ENCODE peak calls at places on chromosomes 11 and 22, in six cellular contexts. V is neuronal stem cell, K is H9, Y is mesenchymal stem cell, R is H1, M is trophoblast cell. B is an unnamed sample.

GRCh38 chr11:2762031-2762380 is 62.2 kb upstream of the KCNQ1OT1 start:
- DNase-seq in Y (no peak), M (no peak), R (no peak), V (no peak), K (no peak), B (no peak)

GRCh38 chr22:47219789-47220188 is 457.3 kb downstream of the TBC1D22A start:
- DNase-seq in Y (no peak), K (no peak), V (no peak), R (peak), M (no peak), B (no peak)

GRCh38 chr11:7892059-7892699 is 38.9 kb downstream of the OR10A6 start:
- DNase-seq in V (no peak), Y (peak), M (peak), K (no peak), R (no peak), B (peak)

GRCh38 chr22:39514373-39514973 is 5.9 kb upstream of the ATF4 start:
- DNase-seq in Y (no peak), M (peak), R (peak), V (no peak), K (peak), B (peak)

GRCh38 chr22:46054878-46055158 is 77.9 kb upstream of the WNT7B start:
- DNase-seq in M (no peak), R (no peak), Y (no peak), V (no peak), K (no peak), B (no peak)

GRCh38 chr11:132115454-132115853 is 745.0 kb downstream of the NTM start:
- DNase-seq in R (no peak), M (no peak), Y (no peak), V (no peak), K (peak), B (peak)

GRCh38 chr11:19018901-19019300 is 41.6 kb downstream of the MRGPRX2 start:
- DNase-seq in M (peak), K (peak), V (peak), Y (no peak), R (peak), B (no peak)

GRCh38 chr22:38317237-38317994 is at the start of gene CSNK1E:
- DNase-seq in K (peak), M (peak), Y (peak), V (peak), R (peak), B (peak)

GRCh38 chr22:23113067-23113846 is 28.5 kb downstream of the RSPH14 start:
- DNase-seq in V (no peak), R (no peak), Y (peak), M (no peak), K (no peak), B (peak)

GRCh38 chr11:111000400-111001090 is 245.0 kb upstream of the POU2AF2 start:
- DNase-seq in Y (no peak), R (no peak), M (no peak), V (no peak), K (no peak), B (no peak)

GRCh38 chr11:100525635-100526034 is 161.5 kb upstream of the ARHGAP42 start:
- DNase-seq in V (no peak), M (no peak), Y (no peak), K (peak), R (peak), B (no peak)

GRCh38 chr22:39524089-39524752 is 3.9 kb downstream of the ATF4 start:
- DNase-seq in R (no peak), V (no peak), K (no peak), Y (peak), M (peak), B (no peak)

GRCh38 chr22:44890416-44891292 is 119.2 kb downstream of the PHF21B start:
- DNase-seq in V (no peak), M (no peak), R (no peak), Y (no peak), K (no peak), B (no peak)

GRCh38 chr22:26892401-26893033 is 235.1 kb downstream of the MIAT start:
- DNase-seq in M (no peak), Y (peak), R (peak), V (no peak), K (peak), B (no peak)

GRCh38 chr22:42313804-42314581 is 43.5 kb upstream of the TCF20 start:
- DNase-seq in K (peak), R (peak), V (peak), Y (peak), M (peak), B (peak)

GRCh38 chr11:77593883-77594282 is 4.1 kb downstream of the AQP11 start:
- DNase-seq in R (no peak), V (no peak), Y (no peak), M (no peak), K (no peak), B (no peak)

GRCh38 chr11:122189259-122189658 is 73.2 kb upstream of the BLID start:
- DNase-seq in K (no peak), V (no peak), Y (peak), R (no peak), M (peak), B (peak)

GRCh38 chr11:64854534-64855502 is 10.4 kb upstream of the CDC42BPG start:
- DNase-seq in K (no peak), R (no peak), Y (peak), V (no peak), M (peak), B (peak)

GRCh38 chr22:22401381-22401780 is 107.2 kb downstream of the ZNF280B start:
- DNase-seq in R (no peak), K (no peak), V (no peak), Y (no peak), M (no peak), B (no peak)

GRCh38 chr22:26606611-26607010 is 11.2 kb downstream of the CRYBB1 start:
- DNase-seq in K (no peak), M (peak), R (no peak), V (no peak), Y (peak), B (peak)

GRCh38 chr11:66841861-66842260 is 1.4 kb upstream of the RCE1 start:
- DNase-seq in M (no peak), R (no peak), Y (no peak), V (no peak), K (no peak), B (no peak)

GRCh38 chr11:26571861-26572654 is at the start of gene MUC15:
- DNase-seq in K (no peak), V (no peak), R (no peak), M (peak), Y (no peak), B (no peak)

GRCh38 chr11:113896156-113896879 is 8.3 kb upstream of the HTR3B start:
- DNase-seq in K (peak), V (no peak), R (peak), M (peak), Y (peak), B (peak)

GRCh38 chr11:134999490-135000066 is 587.5 kb upstream of the B3GAT1 start:
- DNase-seq in K (no peak), M (no peak), V (no peak), R (no peak), Y (no peak), B (no peak)

GRCh38 chr11:14902650-14903350 is 10.8 kb upstream of the CYP2R1 start:
- DNase-seq in R (no peak), Y (peak), V (no peak), K (no peak), M (peak), B (peak)

GRCh38 chr11:47418454-47419259 is 7.6 kb downstream of the PSMC3 start:
- DNase-seq in R (no peak), M (no peak), Y (no peak), K (no peak), V (no peak), B (no peak)

GRCh38 chr11:107859459-107860239 is 1.1 kb upstream of the SLC35F2 start:
- DNase-seq in V (no peak), Y (peak), R (peak), K (peak), M (peak), B (no peak)
- H4K91ac ChIP-seq in V (no peak), Y (no peak), R (no peak), K (no peak), M (peak), B (no peak)

DNA sequence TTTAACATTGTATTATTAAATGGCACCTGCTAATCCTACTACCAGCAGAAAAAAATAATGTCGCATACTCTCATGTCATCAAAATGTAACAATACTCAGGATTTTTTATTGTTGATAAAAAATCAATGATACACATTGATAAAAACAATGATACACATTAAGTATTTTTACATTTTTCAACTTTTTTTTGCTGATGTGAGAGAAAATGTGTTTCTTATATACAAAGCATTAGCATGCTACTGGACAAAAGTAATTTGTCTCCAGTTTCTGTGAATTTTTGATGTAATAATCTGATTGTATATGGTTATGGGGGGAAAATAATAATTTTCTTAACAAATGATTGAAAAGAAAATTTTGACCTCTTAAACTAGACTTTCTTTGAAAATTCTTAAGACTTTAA is 1256.6 kb upstream of the CNTN5 start:
- DNase-seq in V (no peak), M (no peak), K (no peak), R (no peak), Y (no peak), B (no peak)
- H4K91ac ChIP-seq in V (no peak), M (no peak), K (no peak), R (no peak), Y (no peak), B (no peak)

DNA sequence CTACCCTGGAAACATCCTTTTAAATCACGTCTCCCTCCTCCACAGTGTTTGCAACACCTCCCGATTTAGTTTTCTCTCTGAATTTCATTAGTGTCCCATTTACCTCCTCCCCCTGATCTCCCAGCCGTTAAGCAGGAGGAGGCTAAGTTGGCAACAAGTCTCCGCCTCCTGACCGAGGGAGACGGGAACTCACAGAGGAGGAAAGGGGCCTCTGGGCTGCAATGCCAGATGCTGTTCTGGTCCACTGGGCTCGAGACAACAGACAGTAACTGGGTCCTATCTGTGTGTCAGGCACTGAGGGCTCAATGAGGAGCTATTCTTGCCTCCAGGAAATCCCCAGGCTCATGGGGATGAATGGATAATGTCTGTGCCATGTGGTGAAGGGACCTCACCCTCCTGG is 228.1 kb downstream of the TENM4 start:
- DNase-seq in Y (no peak), K (peak), M (no peak), R (no peak), V (no peak), B (no peak)
- H4K91ac ChIP-seq in Y (no peak), K (no peak), M (no peak), R (no peak), V (no peak), B (no peak)

GRCh38 chr11:73513707-73514106 is 84.2 kb downstream of the FAM168A start:
- DNase-seq in R (no peak), Y (no peak), K (no peak), V (no peak), M (no peak), B (no peak)
- H4K91ac ChIP-seq in R (no peak), Y (no peak), K (no peak), V (no peak), M (no peak), B (no peak)

GRCh38 chr11:125264091-125265022 is 99.8 kb downstream of the PKNOX2 start:
- DNase-seq in Y (no peak), R (no peak), K (no peak), V (no peak), M (no peak), B (no peak)
- H4K91ac ChIP-seq in Y (peak), R (peak), K (peak), V (peak), M (peak), B (peak)

DNA sequence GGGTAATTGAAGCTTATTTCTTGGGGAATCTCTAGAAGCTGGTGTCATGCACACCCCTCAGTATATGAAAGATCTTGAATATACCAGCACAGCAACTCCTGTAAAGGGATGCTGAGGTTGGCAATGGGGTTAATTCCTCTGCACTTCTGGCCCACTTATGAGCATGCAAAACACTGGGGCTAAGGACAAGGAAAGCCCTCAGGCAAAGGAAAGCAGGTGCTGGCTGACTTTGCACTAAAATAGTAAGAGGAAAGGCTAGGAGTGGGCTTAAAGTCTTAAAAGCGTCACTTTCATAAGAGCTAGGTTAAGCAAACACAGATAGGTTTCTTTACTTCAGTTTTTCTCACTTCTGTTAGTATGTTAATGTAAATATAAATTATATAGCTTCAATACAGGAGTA is 572.6 kb upstream of the LUZP2 start:
- DNase-seq in M (no peak), Y (no peak), V (no peak), K (no peak), R (no peak), B (no peak)
- H4K91ac ChIP-seq in M (no peak), Y (no peak), V (no peak), K (no peak), R (no peak), B (no peak)

GRCh38 chr11:94477644-94478043 is 16.0 kb downstream of the MRE11 start:
- DNase-seq in K (no peak), R (no peak), M (peak), Y (no peak), V (no peak), B (no peak)
- H4K91ac ChIP-seq in K (no peak), R (no peak), M (no peak), Y (no peak), V (no peak), B (no peak)